ENCODE peak calls at places on chromosome 5, in nine cellular contexts. R, G, K, E, W, M, B, N and F are unnamed samples.

GRCh38 chr5:142749321-142749720 is 20.9 kb upstream of the ARHGAP26 start:
- DNase-seq in B (no peak), E (peak; percentile 57), W (peak; percentile 64), M (no peak), N (no peak), K (peak; percentile 64), R (no peak), G (no peak), F (no peak)

GRCh38 chr5:2883771-2884170 is 132.3 kb upstream of the IRX2 start:
- DNase-seq in N (no peak), R (no peak), G (no peak), E (no peak), M (peak; percentile 16), K (no peak), B (no peak), W (no peak), F (no peak)

GRCh38 chr5:100595152-100595811 is 60.1 kb downstream of the FAM174A start:
- DNase-seq in G (peak; percentile 29), B (no peak), M (no peak), E (peak; percentile 97), K (peak; percentile 87), N (no peak), W (peak; percentile 93), R (no peak), F (peak; percentile 54)

GRCh38 chr5:3625626-3626025 is 30.0 kb downstream of the IRX1 start:
- DNase-seq in K (no peak), M (no peak), E (no peak), R (no peak), N (no peak), B (no peak), G (no peak), W (no peak), F (no peak)

GRCh38 chr5:179265529-179266290 is 79.6 kb downstream of the ADAMTS2 start:
- DNase-seq in W (peak; percentile 100), G (peak; percentile 87), M (peak; percentile 88), E (peak; percentile 99), K (peak; percentile 19), N (peak; percentile 98), B (peak; percentile 87), R (no peak), F (peak; percentile 72)

GRCh38 chr5:34578962-34579361 is 77.2 kb upstream of the RAI14 start:
- DNase-seq in M (no peak), N (no peak), R (no peak), B (no peak), K (no peak), G (no peak), E (no peak), W (no peak), F (no peak)

GRCh38 chr5:173473293-173473692 is 143.2 kb downstream of the BOD1 start:
- DNase-seq in N (no peak), G (no peak), K (peak; percentile 79), E (no peak), R (no peak), M (no peak), B (no peak), W (no peak), F (no peak)

GRCh38 chr5:51960617-51961115 is 577.4 kb downstream of the ISL1 start:
- DNase-seq in E (peak; percentile 0), K (peak; percentile 60), N (no peak), M (no peak), W (no peak), R (peak; percentile 4), G (no peak), B (no peak), F (peak; percentile 29)

GRCh38 chr5:62649476-62650113 is 71.0 kb downstream of the LRRC70 start:
- DNase-seq in M (no peak), B (no peak), E (no peak), G (no peak), N (no peak), R (no peak), W (no peak), K (no peak), F (no peak)

GRCh38 chr5:5025098-5025773 is 114.9 kb upstream of the ADAMTS16 start:
- DNase-seq in K (no peak), W (no peak), M (no peak), G (no peak), E (no peak), B (no peak), R (no peak), N (no peak), F (no peak)

GRCh38 chr5:2629035-2629434 is 122.4 kb downstream of the IRX2 start:
- DNase-seq in W (no peak), G (no peak), K (no peak), N (no peak), E (no peak), B (no peak), M (no peak), R (no peak), F (no peak)

GRCh38 chr5:86546582-86546981 is 71.2 kb upstream of the COX7C start:
- DNase-seq in G (no peak), B (no peak), W (no peak), K (peak; percentile 54), N (no peak), R (peak; percentile 1), E (no peak), M (no peak), F (no peak)

GRCh38 chr5:148962761-148963324 is 100.0 kb downstream of the SH3TC2 start:
- DNase-seq in E (no peak), W (no peak), R (no peak), G (no peak), M (no peak), B (no peak), K (peak; percentile 57), N (no peak), F (no peak)

GRCh38 chr5:149043641-149044040 is 19.2 kb downstream of the SH3TC2 start:
- DNase-seq in K (no peak), B (no peak), R (no peak), N (no peak), W (no peak), M (no peak), G (no peak), E (no peak), F (no peak)

GRCh38 chr5:141840295-141840812 is 37.9 kb downstream of the PCDH1 start:
- DNase-seq in G (no peak), E (no peak), W (no peak), N (no peak), B (no peak), M (no peak), R (no peak), K (no peak), F (no peak)

GRCh38 chr5:102986074-102986473 is 133.9 kb downstream of the GIN1 start:
- DNase-seq in N (no peak), W (no peak), M (no peak), B (no peak), G (no peak), R (no peak), E (no peak), K (no peak), F (no peak)

GRCh38 chr5:177565046-177565445 is 10.7 kb upstream of the FAM193B start:
- DNase-seq in W (no peak), G (no peak), E (no peak), B (no peak), M (no peak), N (no peak), K (no peak), R (no peak), F (no peak)

GRCh38 chr5:135066781-135067430 is 32.9 kb upstream of the PITX1 start:
- DNase-seq in W (no peak), G (no peak), B (no peak), E (no peak), N (no peak), M (peak; percentile 46), K (no peak), R (no peak), F (no peak)

GRCh38 chr5:6393596-6394194 is 15.3 kb upstream of the MED10 start:
- DNase-seq in E (no peak), N (no peak), M (no peak), R (no peak), W (no peak), G (no peak), K (peak; percentile 41), B (no peak), F (no peak)

GRCh38 chr5:8340739-8341344 is 471.9 kb downstream of the MTRR start:
- DNase-seq in R (peak; percentile 3), E (peak; percentile 49), N (no peak), G (no peak), W (peak; percentile 60), K (peak; percentile 75), M (no peak), B (no peak), F (no peak)
- TF ChIP-seq CTCF in R (peak; percentile 69), E (peak; percentile 60), N (no peak), G (peak; percentile 40), W (peak; percentile 61), K (peak; percentile 97), M (peak; percentile 50), B (no peak), F (peak; percentile 61)

GRCh38 chr5:150644496-150644895 is 4.0 kb downstream of the SYNPO start:
- DNase-seq in B (no peak), M (no peak), K (no peak), R (no peak), N (no peak), G (peak; percentile 79), E (no peak), W (no peak), F (no peak)
- H3K27ac ChIP-seq in B (peak overlapping the region; percentile 88), M (peak overlapping the region; percentile 25), K (no peak overlapping the region), R (no peak overlapping the region), N (peak overlapping the region; percentile 94), G (peak overlapping the region; percentile 94), E (peak overlapping the region; percentile 12), W (peak overlapping the region; percentile 9), F (peak overlapping the region; percentile 63)

DNA sequence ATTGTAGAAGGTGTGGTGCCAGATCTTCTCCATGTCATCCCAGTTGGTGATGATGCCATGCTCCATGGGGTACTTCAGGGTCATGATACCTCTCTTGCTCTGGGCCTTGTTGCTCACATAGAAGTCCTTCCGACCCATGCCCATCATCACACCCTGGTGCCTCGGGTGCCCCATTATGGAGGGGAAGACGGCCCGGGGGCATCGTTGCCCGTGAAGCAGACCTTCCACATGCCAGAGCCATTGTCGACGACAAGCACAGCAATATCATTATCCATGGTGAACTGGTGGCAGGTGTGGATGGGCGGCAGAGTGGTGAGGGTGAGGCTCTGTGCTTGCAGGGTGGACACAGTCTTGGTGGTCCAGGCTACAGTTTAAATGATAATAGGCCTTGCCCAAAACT is 24.8 kb upstream of the RAPGEF6 start:
- DNase-seq in N (no peak), M (no peak), K (no peak), E (no peak), B (no peak), W (no peak), R (no peak), G (no peak), F (no peak)
- TF ChIP-seq CTCF in N (no peak), M (no peak), K (no peak), E (no peak), B (no peak), W (no peak), R (no peak), G (no peak), F (no peak)

DNA sequence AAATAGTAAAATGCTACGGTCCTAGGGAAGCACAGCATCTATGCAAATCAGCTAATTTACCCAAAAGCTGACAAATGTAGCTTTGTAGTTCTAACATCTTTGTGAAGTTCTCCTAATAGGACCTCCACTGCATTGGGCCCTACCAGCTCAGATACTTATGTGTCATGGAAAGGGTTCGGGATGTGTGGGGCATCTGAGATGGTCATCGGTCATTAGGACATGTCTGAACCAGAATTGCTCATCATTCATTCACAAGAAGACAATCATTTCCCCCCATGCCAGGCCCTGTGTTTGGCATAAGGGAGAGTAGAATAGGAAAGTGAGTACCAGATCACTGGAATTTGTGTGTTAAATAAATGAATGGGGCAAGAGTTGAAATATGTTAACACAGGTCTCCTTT is 35.7 kb downstream of the PWWP2A start:
- DNase-seq in W (no peak), B (no peak), M (no peak), G (no peak), N (no peak), R (no peak), E (no peak), K (peak; percentile 49), F (peak; percentile 70)
- H3K27ac ChIP-seq in W (no peak overlapping the region), B (no peak overlapping the region), M (no peak overlapping the region), G (no peak overlapping the region), N (no peak overlapping the region), R (no peak overlapping the region), E (peak overlapping the region; percentile 57), K (peak overlapping the region; percentile 6), F (no peak overlapping the region)